ENCODE peak calls at places on chromosomes 13 and 19, in eight cellular contexts. E, Y, G, I, V, A, Z and X are unnamed samples.
A peak's percentile ranks its signal among the peaks of the same experiment; 100 is the strongest.

GRCh38 chr13:19695829-19696228 is 62.4 kb downstream of the MPHOSPH8 start:
- DNase-seq in Z (no peak), V (no peak), Y (no peak), I (no peak), E (no peak), A (no peak), G (no peak), X (no peak)

GRCh38 chr13:99214232-99214631 is 13.6 kb downstream of the UBAC2 start:
- DNase-seq in Z (no peak), V (no peak), G (no peak), Y (no peak), A (no peak), I (peak; percentile 33), E (no peak), X (no peak)

GRCh38 chr19:1205114-1206062 is at the start of gene STK11:
- DNase-seq in I (peak; percentile 99), Y (peak; percentile 93), G (peak; percentile 96), A (peak; percentile 97), V (peak; percentile 99), E (peak; percentile 99), Z (peak; percentile 94), X (peak; percentile 98)

GRCh38 chr19:6222884-6223283 is 56.9 kb downstream of the MLLT1 start:
- DNase-seq in A (no peak), V (no peak), G (no peak), Z (no peak), Y (peak; percentile 25), E (no peak), I (no peak), X (no peak)

GRCh38 chr19:53467503-53468262 is at the start of gene ZNF813:
- DNase-seq in Z (peak; percentile 79), Y (peak; percentile 75), A (peak; percentile 80), G (peak; percentile 79), V (peak; percentile 91), I (peak; percentile 97), E (peak; percentile 98), X (peak; percentile 81)

GRCh38 chr13:74132152-74132767 is 1.9 kb downstream of the KLF12 start:
- DNase-seq in I (peak; percentile 32), Y (no peak), G (peak; percentile 64), E (no peak), Z (peak; percentile 67), A (no peak), V (peak; percentile 20), X (no peak)

GRCh38 chr19:13463296-13463695 is 43.0 kb downstream of the CACNA1A start:
- DNase-seq in Y (peak; percentile 3), I (no peak), Z (peak; percentile 13), G (no peak), V (peak; percentile 40), E (no peak), A (peak; percentile 9), X (peak; percentile 3)

GRCh38 chr19:940591-941291 is 14.9 kb downstream of the ARID3A start:
- DNase-seq in Z (peak; percentile 83), G (no peak), A (no peak), V (no peak), Y (peak; percentile 42), I (peak; percentile 78), E (peak; percentile 72), X (peak; percentile 60)

GRCh38 chr13:41694902-41695301 is 237.6 kb downstream of the RGCC start:
- DNase-seq in A (peak; percentile 95), Z (peak; percentile 97), G (peak; percentile 95), E (no peak), Y (peak; percentile 98), V (peak; percentile 95), I (no peak), X (peak; percentile 97)

GRCh38 chr19:42634409-42635232 is 39.9 kb upstream of the CEACAM8 start:
- DNase-seq in E (no peak), V (peak; percentile 43), Y (peak; percentile 35), Z (peak; percentile 31), G (peak; percentile 25), I (peak; percentile 24), A (peak; percentile 25), X (no peak)

GRCh38 chr13:23673354-23673753 is 103.1 kb downstream of the TNFRSF19 start:
- DNase-seq in E (no peak), Z (peak; percentile 95), Y (peak; percentile 98), V (peak; percentile 81), G (peak; percentile 93), A (peak; percentile 94), I (no peak), X (peak; percentile 97)

GRCh38 chr19:2488942-2489731 is 13.2 kb downstream of the GADD45B start:
- DNase-seq in Z (no peak), V (peak; percentile 74), Y (no peak), G (no peak), I (no peak), A (peak; percentile 49), E (peak; percentile 73), X (peak; percentile 46)

GRCh38 chr19:18291590-18292459 is 10.4 kb upstream of the JUND start:
- DNase-seq in I (peak; percentile 81), A (peak; percentile 73), Z (peak; percentile 77), V (peak; percentile 93), Y (peak; percentile 77), G (peak; percentile 72), E (peak; percentile 80), X (peak; percentile 90)

GRCh38 chr13:37651891-37652290 is 53.3 kb upstream of the POSTN start:
- DNase-seq in Z (no peak), I (no peak), Y (peak; percentile 25), E (no peak), V (no peak), G (no peak), A (no peak), X (no peak)

GRCh38 chr19:40542197-40542859 is 34.3 kb upstream of the SHKBP1 start:
- DNase-seq in Z (peak; percentile 93), A (peak; percentile 80), E (no peak), Y (peak; percentile 45), I (no peak), V (peak; percentile 98), G (no peak), X (no peak)

GRCh38 chr19:34120846-34121639 is 51.3 kb upstream of the LSM14A start:
- DNase-seq in A (peak; percentile 50), G (peak; percentile 61), V (peak; percentile 72), Y (peak; percentile 58), E (no peak), I (peak; percentile 55), Z (peak; percentile 60), X (peak; percentile 48)

GRCh38 chr19:10353793-10354391 is 14.5 kb upstream of the ICAM3 start:
- DNase-seq in Y (peak; percentile 41), A (no peak), Z (peak; percentile 12), V (peak; percentile 25), E (no peak), G (peak; percentile 30), I (no peak), X (peak; percentile 22)

GRCh38 chr13:100454876-100455275 is 133.7 kb downstream of the GGACT start:
- DNase-seq in V (peak; percentile 45), I (no peak), Y (peak; percentile 47), E (no peak), A (peak; percentile 23), G (peak; percentile 43), Z (peak; percentile 41), X (peak; percentile 71)

GRCh38 chr13:74461011-74461410 is 326.8 kb upstream of the KLF12 start:
- DNase-seq in I (no peak), G (no peak), V (no peak), E (no peak), Z (no peak), Y (no peak), A (no peak), X (no peak)

GRCh38 chr19:28612275-28612769 is 600.6 kb downstream of the UQCRFS1 start:
- DNase-seq in E (no peak), I (no peak), A (no peak), G (no peak), V (no peak), Y (no peak), Z (no peak), X (no peak)

GRCh38 chr19:29385191-29385795 is 140.5 kb upstream of the VSTM2B start:
- DNase-seq in Y (no peak), E (peak; percentile 27), V (no peak), G (no peak), A (no peak), I (no peak), Z (no peak), X (no peak)

GRCh38 chr13:29730253-29730652 is 120.2 kb downstream of the UBL3 start:
- DNase-seq in A (no peak), Y (no peak), G (no peak), Z (no peak), E (no peak), V (no peak), I (no peak), X (no peak)

GRCh38 chr13:77919351-77920294 is 992 bp upstream of the EDNRB start:
- DNase-seq in E (peak; percentile 50), A (no peak), I (no peak), Z (peak; percentile 16), Y (peak; percentile 48), V (peak; percentile 61), G (peak; percentile 14), X (peak; percentile 29)

GRCh38 chr13:81487151-81487550 is 1146.2 kb upstream of the SPRY2 start:
- DNase-seq in I (no peak), G (peak; percentile 0), A (no peak), E (no peak), Z (no peak), Y (peak; percentile 1), V (peak; percentile 40), X (peak; percentile 7)
- TF ChIP-seq CTCF in I (no peak), G (peak; percentile 35), A (no peak), E (no peak), Z (no peak), Y (no peak), V (no peak), X (peak; percentile 25)

GRCh38 chr13:48012668-48013067 is 11.6 kb upstream of the SUCLA2 start:
- DNase-seq in I (no peak), A (no peak), G (no peak), V (no peak), Y (no peak), E (no peak), Z (no peak), X (no peak)

GRCh38 chr13:48018637-48019036 is 17.6 kb upstream of the SUCLA2 start:
- DNase-seq in G (no peak), Z (no peak), V (no peak), I (no peak), A (no peak), Y (no peak), E (no peak), X (no peak)

GRCh38 chr13:48010698-48011097 is 9.6 kb upstream of the SUCLA2 start:
- DNase-seq in G (no peak), Z (no peak), Y (no peak), E (no peak), I (no peak), V (no peak), A (no peak), X (no peak)

GRCh38 chr13:48009298-48009697 is 8.2 kb upstream of the SUCLA2 start:
- DNase-seq in A (peak; percentile 92), E (no peak), G (peak; percentile 28), V (peak; percentile 86), Z (peak; percentile 80), I (no peak), Y (peak; percentile 79), X (peak; percentile 57)

GRCh38 chr13:48014359-48014758 is 13.3 kb upstream of the SUCLA2 start:
- DNase-seq in E (no peak), I (no peak), V (no peak), Z (no peak), G (no peak), A (no peak), Y (no peak), X (no peak)
- TF ChIP-seq CTCF in E (no peak), I (no peak), V (no peak), Z (no peak), G (no peak), A (no peak), Y (no peak), X (no peak)

GRCh38 chr13:95292622-95293021 is 8.6 kb downstream of the ABCC4 start:
- DNase-seq in A (no peak), Y (no peak), I (no peak), V (no peak), E (no peak), G (no peak), Z (no peak), X (no peak)
- TF ChIP-seq CTCF in A (no peak), Y (no peak), I (no peak), V (no peak), E (no peak), G (no peak), Z (no peak), X (no peak)

GRCh38 chr13:57582032-57582431 is 49.5 kb upstream of the PCDH17 start:
- DNase-seq in I (no peak), V (no peak), Z (no peak), E (no peak), A (no peak), Y (no peak), G (no peak), X (no peak)
- TF ChIP-seq CTCF in I (no peak), V (no peak), Z (no peak), E (no peak), A (no peak), Y (no peak), G (no peak), X (no peak)